ENCODE peak calls at places on chromosomes 12 and 14, in eight cellular contexts. U is SK-N-DZ; J is IMR-90; B is activated CD8-positive, alpha-beta memory T cell treated with anti-CD3 and anti-CD28 coated beads for 1 hour; S is AG09309; G is SHP77; F is stimulated activated CD8-positive, alpha-beta memory T cell treated with anti-CD3 and anti-CD28 coated beads, Interleukin-7, amount 100 ng/mL, for 1 hour; K is choroid plexus epithelial cell. N is an unnamed sample.
A peak's percentile ranks its signal among the peaks of the same experiment; 100 is the strongest.

GRCh38 chr12:21308785-21309184 is 25.9 kb downstream of the SLCO1A2 start:
- DNase-seq in U (no peak), J (no peak), B (no peak), S (no peak), G (no peak), F (no peak), K (peak; percentile 1), N (no peak)

GRCh38 chr14:69093551-69094421 is 59.1 kb downstream of the DCAF5 start:
- DNase-seq in U (no peak), J (peak; percentile 61), B (no peak), S (no peak), G (no peak), F (no peak), K (peak; percentile 77), N (no peak)

GRCh38 chr12:8844665-8845064 is 22.2 kb downstream of the A2ML1 start:
- DNase-seq in U (no peak), J (peak; percentile 16), B (no peak), S (no peak), G (no peak), F (no peak), K (peak; percentile 70), N (peak; percentile 33)

GRCh38 chr12:111076199-111076598 is 155.8 kb upstream of the MYL2 start:
- DNase-seq in U (no peak), J (no peak), B (no peak), S (no peak), G (no peak), F (no peak), K (no peak), N (no peak)

GRCh38 chr12:120956579-120957360 is 21.6 kb upstream of the HNF1A start:
- DNase-seq in U (no peak), J (no peak), B (no peak), S (no peak), G (no peak), F (no peak), K (no peak), N (no peak)

GRCh38 chr12:47302111-47302597 is 222.4 kb upstream of the AMIGO2 start:
- DNase-seq in U (no peak), J (no peak), B (no peak), S (no peak), G (no peak), F (no peak), K (no peak), N (no peak)

GRCh38 chr12:57889541-57889989 is 43.0 kb upstream of the CTDSP2 start:
- DNase-seq in U (no peak), J (peak; percentile 93), B (no peak), S (no peak), G (no peak), F (no peak), K (peak; percentile 86), N (peak; percentile 71)

GRCh38 chr12:44668443-44668842 is 207.7 kb downstream of the NELL2 start:
- DNase-seq in U (no peak), J (no peak), B (no peak), S (no peak), G (no peak), F (no peak), K (no peak), N (no peak)

GRCh38 chr12:46260153-46260912 is 8.5 kb downstream of the SLC38A1 start:
- DNase-seq in U (no peak), J (peak; percentile 70), B (no peak), S (peak; percentile 49), G (no peak), F (no peak), K (peak; percentile 74), N (no peak)

GRCh38 chr14:31118892-31119291 is 88.7 kb downstream of the HECTD1 start:
- DNase-seq in U (no peak), J (no peak), B (no peak), S (no peak), G (no peak), F (no peak), K (peak; percentile 57), N (no peak)

N was measured in lung.